ENCODE peak calls at places on chromosomes 3 and 15, in five cellular contexts. V is kidney tubule cell, H is NCI-H2029 treated with DMSO at 0.1 percent for 48 hours, Z is fibroblast of pulmonary artery, D is HFF-Myc. A is an unnamed sample.

GRCh38 chr15:71575474-71576045 is 234.8 kb upstream of the NR2E3 start:
- DNase-seq in V (peak; percentile 10), H (no peak), Z (peak; percentile 43), D (no peak), A (no peak)

GRCh38 chr15:32671339-32672325 is 30.1 kb downstream of the SCG5 start:
- DNase-seq in V (no peak), H (no peak), Z (no peak), D (no peak), A (no peak)

GRCh38 chr15:90903733-90904536 is 833 bp downstream of the MAN2A2 start:
- DNase-seq in V (peak; percentile 43), H (no peak), Z (no peak), D (no peak), A (no peak)

GRCh38 chr15:70189826-70190225 is 92.1 kb upstream of the TLE3 start:
- DNase-seq in V (no peak), H (no peak), Z (no peak), D (no peak), A (no peak)

GRCh38 chr3:171809513-171810277 is 588 bp downstream of the PLD1 start:
- DNase-seq in V (peak; percentile 88), H (no peak), Z (peak; percentile 96), D (no peak), A (peak; percentile 64)

GRCh38 chr15:76502678-76503077 is 166.1 kb downstream of the ISL2 start:
- DNase-seq in V (no peak), H (no peak), Z (peak; percentile 2), D (no peak), A (no peak)

GRCh38 chr3:133535971-133536634 is 37.4 kb upstream of the CDV3 start:
- DNase-seq in V (peak; percentile 86), H (no peak), Z (peak; percentile 95), D (peak; percentile 78), A (peak; percentile 43)

GRCh38 chr15:34514251-34514760 is 69.1 kb downstream of the GOLGA8B start:
- DNase-seq in V (peak; percentile 13), H (no peak), Z (peak; percentile 23), D (no peak), A (no peak)

GRCh38 chr3:66236281-66236680 is 15.5 kb downstream of the SLC25A26 start:
- DNase-seq in V (no peak), H (no peak), Z (peak; percentile 18), D (no peak), A (no peak)

GRCh38 chr3:184085389-184085852 is 11.4 kb upstream of the HTR3E start:
- DNase-seq in V (peak; percentile 48), H (no peak), Z (peak; percentile 78), D (no peak), A (no peak)

GRCh38 chr3:195039180-195039843 is 231.6 kb downstream of the XXYLT1 start:
- DNase-seq in V (no peak), H (no peak), Z (no peak), D (no peak), A (no peak)

GRCh38 chr3:20039765-20040475 is at the start of gene KAT2B:
- DNase-seq in V (peak; percentile 77), H (peak; percentile 63), Z (peak; percentile 50), D (no peak), A (no peak)

GRCh38 chr15:75725719-75726607 is 13.3 kb upstream of the CSPG4 start:
- DNase-seq in V (no peak), H (no peak), Z (peak; percentile 11), D (no peak), A (no peak)

GRCh38 chr15:62280625-62281024 is 115.5 kb upstream of the C2CD4B start:
- DNase-seq in V (no peak), H (no peak), Z (no peak), D (no peak), A (no peak)

GRCh38 chr3:126121632-126122031 is 37.7 kb upstream of the SLC41A3 start:
- DNase-seq in V (no peak), H (no peak), Z (no peak), D (no peak), A (no peak)

GRCh38 chr15:48696627-48697312 is 51.3 kb upstream of the FBN1 start:
- DNase-seq in V (peak; percentile 56), H (no peak), Z (peak; percentile 35), D (no peak), A (no peak)

GRCh38 chr15:42736178-42736792 is 643 bp downstream of the CDAN1 start:
- DNase-seq in V (peak; percentile 28), H (no peak), Z (peak; percentile 7), D (no peak), A (no peak)

A was measured in DMS79.